ENCODE peak calls at places on chromosomes 12 and 14, in six cellular contexts. V is HepG2, U is K562, Q is HCT116, E is GM12878, N is upper lobe of left lung. M is an unnamed sample.

GRCh38 chr14:68797180-68797670 is 4.4 kb upstream of the ZFP36L1 start:
- ATAC-seq in V (no peak), U (peak), Q (peak), E (no peak), N (no peak), M (no peak)

GRCh38 chr12:3998968-3999792 is 126.0 kb upstream of the PARP11 start:
- ATAC-seq in V (peak), U (no peak), Q (no peak), E (no peak), N (peak), M (no peak)

GRCh38 chr12:57229041-57229633 is 374 bp upstream of the SHMT2 start:
- ATAC-seq in V (no peak), U (no peak), Q (peak), E (peak), N (no peak), M (no peak)

GRCh38 chr14:95294834-95295599 is 24.7 kb downstream of the CLMN start:
- ATAC-seq in V (peak), U (no peak), Q (peak), E (no peak), N (no peak), M (no peak)

GRCh38 chr12:97713972-97714588 is 251.5 kb downstream of the RMST start:
- ATAC-seq in V (no peak), U (no peak), Q (no peak), E (no peak), N (no peak), M (no peak)

GRCh38 chr12:74119811-74120362 is 417.7 kb upstream of the ATXN7L3B start:
- ATAC-seq in V (no peak), U (no peak), Q (no peak), E (no peak), N (no peak), M (no peak)

GRCh38 chr12:49547090-49547690 is 8.4 kb downstream of the KCNH3 start:
- ATAC-seq in V (no peak), U (no peak), Q (no peak), E (no peak), N (no peak), M (no peak)

GRCh38 chr14:90844321-90844720 is 28.1 kb upstream of the TTC7B start:
- ATAC-seq in V (no peak), U (no peak), Q (no peak), E (no peak), N (no peak), M (no peak)

GRCh38 chr12:88681271-88681670 is 101.0 kb upstream of the KITLG start:
- ATAC-seq in V (no peak), U (no peak), Q (no peak), E (no peak), N (no peak), M (no peak)

GRCh38 chr12:46659844-46660243 is 166.0 kb downstream of the SLC38A4 start:
- ATAC-seq in V (no peak), U (no peak), Q (no peak), E (no peak), N (no peak), M (no peak)

GRCh38 chr12:46663297-46663696 is 162.5 kb downstream of the SLC38A4 start:
- ATAC-seq in V (no peak), U (no peak), Q (peak), E (no peak), N (no peak), M (no peak)

GRCh38 chr12:46660276-46660675 is 165.5 kb downstream of the SLC38A4 start:
- ATAC-seq in V (no peak), U (no peak), Q (no peak), E (no peak), N (no peak), M (no peak)

GRCh38 chr12:46660719-46661118 is 165.1 kb downstream of the SLC38A4 start:
- ATAC-seq in V (no peak), U (no peak), Q (no peak), E (no peak), N (peak), M (no peak)

GRCh38 chr12:46661161-46661845 is 164.5 kb downstream of the SLC38A4 start:
- ATAC-seq in V (peak), U (peak), Q (peak), E (peak), N (peak), M (peak)
- TF ChIP-seq POLR2A in V (no peak), U (no peak), Q (no peak), E (no peak), N (no peak), M (no peak)

GRCh38 chr12:59916988-59917387 is 321.2 kb downstream of the SLC16A7 start:
- ATAC-seq in V (no peak), U (no peak), Q (no peak), E (no peak), N (no peak), M (no peak)

DNA sequence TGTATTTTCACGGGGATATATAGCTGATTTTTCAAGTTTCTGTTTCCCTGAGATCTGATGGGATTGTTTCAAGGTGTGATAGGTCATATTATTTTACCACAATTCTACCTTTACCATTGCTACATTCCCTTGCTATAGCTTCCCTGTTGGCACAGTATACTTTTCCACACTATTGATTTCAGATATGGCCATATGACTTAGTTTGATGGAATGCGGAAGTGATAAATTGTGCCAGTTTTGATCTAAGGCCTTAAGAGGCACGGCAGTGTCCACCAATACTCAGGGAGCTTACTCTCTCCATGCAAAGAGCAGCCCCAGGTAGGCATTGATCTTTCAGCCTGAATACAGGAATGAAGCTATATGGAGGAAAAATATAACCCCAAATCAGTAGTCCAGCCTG is 315.7 kb downstream of the SLC16A7 start:
- ATAC-seq in V (no peak), U (no peak), Q (no peak), E (no peak), N (no peak), M (no peak)
- TF ChIP-seq POLR2AphosphoS5 in V (no peak), U (no peak), Q (no peak), E (no peak), N (no peak), M (no peak)

GRCh38 chr14:103123128-103123633 is at the start of gene TNFAIP2:
- ATAC-seq in V (no peak), U (peak), Q (peak), E (peak), N (peak), M (peak)
- H3K4me3 ChIP-seq in V (no peak), U (peak), Q (peak), E (peak), N (peak), M (peak)

DNA sequence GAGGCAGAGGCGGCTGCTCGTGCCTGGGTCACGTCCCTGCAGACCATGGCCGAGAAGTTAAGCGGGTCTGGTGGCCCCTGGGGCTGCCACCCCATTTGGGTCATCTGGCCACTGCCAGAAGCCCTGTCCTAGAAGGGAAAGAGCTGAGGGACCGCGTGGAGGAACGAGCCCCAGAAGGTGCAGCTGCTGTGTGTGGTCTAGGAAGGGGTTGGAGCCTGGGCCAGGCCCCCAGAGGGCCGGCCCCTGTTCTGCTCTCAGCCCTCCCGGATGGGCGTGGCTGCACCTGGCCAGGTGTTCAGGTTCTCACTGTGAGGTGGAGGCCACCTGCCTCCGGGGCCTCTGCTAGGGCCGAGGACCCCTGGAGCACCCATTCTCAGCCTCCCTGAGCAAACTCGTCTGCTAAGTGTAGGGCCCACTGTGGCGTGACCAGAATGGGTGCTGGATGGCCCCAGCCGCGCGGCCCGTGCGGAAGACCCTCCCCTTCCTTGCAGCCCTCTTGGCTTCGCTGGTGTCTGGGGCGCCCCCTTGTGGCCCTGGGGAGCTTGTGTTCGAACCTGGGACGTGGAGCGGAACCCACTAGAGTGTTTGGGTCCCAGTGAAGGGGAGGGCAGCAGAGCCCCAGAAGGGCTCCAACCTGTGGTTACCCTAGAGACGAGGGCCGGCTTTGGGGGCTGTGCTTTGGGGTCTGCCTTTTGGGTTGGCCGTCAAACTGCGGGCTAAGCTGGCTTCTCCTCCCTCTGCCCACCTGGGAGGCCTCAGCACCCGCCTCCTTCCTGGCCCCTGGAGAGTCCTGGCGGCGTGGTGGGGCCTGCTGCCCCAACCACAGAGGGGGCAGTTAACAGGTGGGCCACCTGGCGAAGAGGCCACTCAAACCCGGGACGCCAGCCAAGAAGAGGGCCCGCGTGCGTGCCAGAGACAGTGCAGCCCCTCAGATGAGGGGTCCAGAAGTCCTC is 49.3 kb downstream of the LRCOL1 start:
- ATAC-seq in V (peak), U (peak), Q (peak), E (peak), N (peak), M (no peak)
- TF ChIP-seq POLR2A in V (no peak), U (peak), Q (no peak), E (no peak), N (no peak), M (no peak)

GRCh38 chr12:91180577-91180976 is 2.0 kb downstream of the DCN start:
- ATAC-seq in V (no peak), U (no peak), Q (no peak), E (no peak), N (peak), M (peak)
- TF ChIP-seq POLR2AphosphoS5 in V (no peak), U (no peak), Q (no peak), E (no peak), N (no peak), M (no peak)

DNA sequence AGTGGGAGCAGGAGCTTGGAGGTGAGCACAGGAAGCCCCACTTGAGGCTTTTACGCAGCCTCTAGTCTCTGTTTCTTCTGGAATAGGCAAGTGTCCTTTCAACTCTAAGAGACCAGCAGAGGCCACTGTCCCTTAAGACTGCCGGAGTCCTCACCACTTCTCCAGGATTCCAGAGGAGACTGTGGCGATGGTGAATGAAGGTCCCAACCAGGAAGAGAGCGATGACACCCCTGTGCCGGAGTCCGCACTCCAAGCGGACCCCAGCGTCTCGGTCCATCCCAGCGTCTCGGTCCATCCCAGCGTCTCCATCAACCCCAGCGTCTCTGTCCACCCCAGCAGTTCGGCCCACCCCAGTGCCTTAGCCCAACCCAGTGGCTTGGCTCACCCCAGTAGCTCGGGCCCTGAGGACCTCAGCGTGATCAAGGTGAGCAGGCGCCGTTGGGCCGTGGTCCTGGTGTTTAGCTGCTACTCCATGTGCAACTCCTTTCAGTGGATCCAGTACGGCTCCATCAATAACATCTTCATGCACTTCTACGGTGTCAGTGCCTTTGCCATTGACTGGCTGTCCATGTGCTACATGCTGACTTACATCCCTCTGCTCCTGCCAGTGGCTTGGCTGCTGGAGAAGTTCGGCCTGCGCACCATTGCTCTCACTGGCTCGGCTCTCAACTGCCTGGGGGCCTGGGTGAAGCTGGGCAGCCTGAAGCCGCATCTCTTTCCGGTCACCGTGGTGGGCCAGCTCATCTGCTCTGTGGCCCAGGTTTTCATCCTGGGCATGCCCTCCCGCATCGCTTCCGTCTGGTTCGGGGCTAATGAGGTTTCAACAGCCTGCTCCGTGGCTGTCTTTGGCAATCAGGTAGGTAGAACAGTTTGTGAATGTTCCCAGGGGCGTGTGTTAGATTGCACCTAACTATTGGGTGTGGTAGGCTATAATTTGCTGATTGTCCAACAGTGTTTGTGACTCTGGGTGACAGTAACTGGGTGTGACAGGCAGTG is 664 bp downstream of the FLVCR2 start:
- ATAC-seq in V (peak), U (peak), Q (peak), E (no peak), N (peak), M (peak)
- H3K4me3 ChIP-seq in V (peak), U (no peak), Q (peak), E (peak), N (peak), M (peak)

M was measured in gastroesophageal sphincter.